ENCODE peak calls at places on chromosomes 6 and 20, in four cellular contexts. T, Z, C and H are unnamed samples.

GRCh38 chr6:9699890-9700289 is 715.0 kb downstream of the TFAP2A start:
- DNase-seq in C (no peak), Z (no peak), T (no peak), H (no peak)

GRCh38 chr6:132466952-132467351 is 46.0 kb downstream of the STX7 start:
- DNase-seq in C (no peak), Z (no peak), T (no peak), H (no peak)

GRCh38 chr6:142523485-142523884 is 221.7 kb downstream of the ADGRG6 start:
- DNase-seq in Z (no peak), T (no peak), C (no peak), H (no peak)

GRCh38 chr20:62020935-62021701 is 44.6 kb downstream of the TAF4 start:
- DNase-seq in T (no peak), C (no peak), Z (peak), H (no peak)

GRCh38 chr6:111687652-111688051 is 82.0 kb upstream of the TRAF3IP2 start:
- DNase-seq in C (no peak), T (no peak), Z (peak), H (no peak)

GRCh38 chr6:30325873-30326445 is 768 bp upstream of the TRIM39 start:
- DNase-seq in C (peak), Z (peak), T (no peak), H (no peak)

GRCh38 chr6:32973144-32973854 is 4.9 kb downstream of the BRD2 start:
- DNase-seq in T (peak), C (no peak), Z (peak), H (no peak)

GRCh38 chr6:2748183-2748582 is 2.5 kb downstream of the MYLK4 start:
- DNase-seq in C (no peak), Z (no peak), T (no peak), H (no peak)

GRCh38 chr20:33158637-33159385 is 9.1 kb upstream of the BPIFA2 start:
- DNase-seq in Z (no peak), T (no peak), C (no peak), H (no peak)

GRCh38 chr20:24560571-24561485 is 91.4 kb downstream of the SYNDIG1 start:
- DNase-seq in C (no peak), Z (no peak), T (no peak), H (no peak)

GRCh38 chr6:117145940-117146339 is 119.4 kb upstream of the VGLL2 start:
- DNase-seq in Z (no peak), T (no peak), C (no peak), H (no peak)

GRCh38 chr6:165439928-165440554 is 130.6 kb upstream of the C6orf118 start:
- DNase-seq in C (no peak), T (peak), Z (peak), H (peak)

GRCh38 chr6:111101987-111102386 is 14.7 kb downstream of the SLC16A10 start:
- DNase-seq in Z (no peak), C (no peak), T (no peak), H (no peak)

GRCh38 chr6:42047790-42048405 is 2.4 kb upstream of the TAF8 start:
- DNase-seq in C (no peak), T (no peak), Z (no peak), H (no peak)

DNA sequence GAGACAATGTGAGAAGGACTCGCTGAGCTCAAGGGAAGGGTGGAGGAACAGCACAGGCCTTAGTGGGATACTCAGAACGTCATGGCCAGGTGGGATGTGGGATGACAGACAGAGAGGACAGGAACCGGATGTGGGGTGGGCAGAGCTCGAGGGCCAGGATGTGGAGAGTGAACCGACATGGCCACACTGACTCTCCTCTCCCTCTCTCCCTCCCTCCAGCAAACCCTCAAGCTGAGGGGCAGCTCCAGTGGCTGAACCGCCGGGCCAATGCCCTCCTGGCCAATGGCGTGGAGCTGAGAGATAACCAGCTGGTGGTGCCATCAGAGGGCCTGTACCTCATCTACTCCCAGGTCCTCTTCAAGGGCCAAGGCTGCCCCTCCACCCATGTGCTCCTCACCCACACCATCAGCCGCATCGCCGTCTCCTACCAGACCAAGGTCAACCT is 1.6 kb downstream of the TNF start:
- DNase-seq in T (no peak), Z (no peak), C (no peak), H (no peak)
- TF ChIP-seq CHD4 in T (no peak), Z (no peak), C (no peak), H (no peak)

GRCh38 chr6:150580489-150580888 is 19.2 kb upstream of the PLEKHG1 start:
- DNase-seq in Z (no peak), T (no peak), C (no peak), H (no peak)

GRCh38 chr6:150576651-150577226 is 22.9 kb upstream of the PLEKHG1 start:
- DNase-seq in Z (no peak), T (no peak), C (no peak), H (no peak)

GRCh38 chr6:150584065-150584464 is 15.6 kb upstream of the PLEKHG1 start:
- DNase-seq in T (no peak), Z (no peak), C (no peak), H (no peak)

GRCh38 chr6:150575840-150576239 is 23.8 kb upstream of the PLEKHG1 start:
- DNase-seq in C (no peak), Z (no peak), T (no peak), H (no peak)

DNA sequence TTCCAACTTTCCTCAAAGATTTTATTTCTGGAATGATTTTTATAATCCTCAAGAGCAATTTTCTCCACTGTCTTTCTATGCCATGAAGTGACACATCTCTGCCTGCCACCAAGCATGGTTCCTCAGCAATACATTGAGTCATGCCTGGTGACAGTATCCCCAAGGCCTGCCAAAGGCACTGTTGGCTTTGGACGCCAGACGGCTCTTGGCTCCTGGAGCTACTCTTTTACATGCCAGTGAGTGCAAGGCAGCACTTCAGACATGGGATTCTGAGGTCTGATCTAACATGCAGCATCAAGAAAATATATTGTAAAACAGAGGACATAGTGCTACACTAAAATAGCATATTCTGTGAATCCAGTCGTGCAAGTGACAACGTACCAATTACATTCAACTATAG is 20.1 kb upstream of the PLEKHG1 start:
- DNase-seq in C (no peak), T (no peak), Z (no peak), H (no peak)
- TF ChIP-seq CHD4 in C (no peak), T (no peak), Z (no peak), H (no peak)

GRCh38 chr6:43391448-43392031 is 22.1 kb upstream of the ZNF318 start:
- DNase-seq in Z (peak), T (no peak), C (no peak), H (no peak)
- TF ChIP-seq CHD4 in Z (no peak), T (no peak), C (no peak), H (no peak)

GRCh38 chr6:13238017-13238416 is 90.3 kb downstream of the TBC1D7 start:
- DNase-seq in Z (no peak), C (no peak), T (no peak), H (no peak)

GRCh38 chr6:13235339-13235738 is 93.0 kb downstream of the TBC1D7 start:
- DNase-seq in T (no peak), Z (no peak), C (no peak), H (no peak)

GRCh38 chr6:13233106-13233505 is 95.2 kb downstream of the TBC1D7 start:
- DNase-seq in C (no peak), Z (no peak), T (no peak), H (no peak)

GRCh38 chr6:13237318-13237717 is 91.0 kb downstream of the TBC1D7 start:
- DNase-seq in C (no peak), Z (no peak), T (no peak), H (no peak)

DNA sequence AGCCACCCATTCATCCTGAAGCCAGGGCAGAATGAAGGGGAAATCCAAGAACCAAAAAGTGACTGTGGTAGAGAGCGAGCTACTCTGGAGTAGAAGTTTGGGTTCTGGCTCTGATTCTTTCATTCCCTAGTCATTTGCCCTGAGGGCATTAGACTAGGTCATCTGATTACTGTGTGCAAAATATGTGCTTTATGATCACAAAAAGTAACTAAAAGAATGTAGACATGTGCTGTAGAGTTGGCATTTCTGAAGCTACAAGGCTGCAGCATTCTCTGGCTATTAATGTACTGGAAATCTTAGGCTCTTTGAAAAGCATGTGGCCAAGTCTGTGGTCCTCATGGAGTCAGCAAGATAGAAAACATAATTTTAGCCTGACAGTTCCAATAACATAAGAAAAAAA is 94.2 kb downstream of the TBC1D7 start:
- DNase-seq in Z (no peak), T (no peak), C (no peak), H (no peak)
- TF ChIP-seq CHD4 in Z (no peak), T (no peak), C (no peak), H (no peak)

DNA sequence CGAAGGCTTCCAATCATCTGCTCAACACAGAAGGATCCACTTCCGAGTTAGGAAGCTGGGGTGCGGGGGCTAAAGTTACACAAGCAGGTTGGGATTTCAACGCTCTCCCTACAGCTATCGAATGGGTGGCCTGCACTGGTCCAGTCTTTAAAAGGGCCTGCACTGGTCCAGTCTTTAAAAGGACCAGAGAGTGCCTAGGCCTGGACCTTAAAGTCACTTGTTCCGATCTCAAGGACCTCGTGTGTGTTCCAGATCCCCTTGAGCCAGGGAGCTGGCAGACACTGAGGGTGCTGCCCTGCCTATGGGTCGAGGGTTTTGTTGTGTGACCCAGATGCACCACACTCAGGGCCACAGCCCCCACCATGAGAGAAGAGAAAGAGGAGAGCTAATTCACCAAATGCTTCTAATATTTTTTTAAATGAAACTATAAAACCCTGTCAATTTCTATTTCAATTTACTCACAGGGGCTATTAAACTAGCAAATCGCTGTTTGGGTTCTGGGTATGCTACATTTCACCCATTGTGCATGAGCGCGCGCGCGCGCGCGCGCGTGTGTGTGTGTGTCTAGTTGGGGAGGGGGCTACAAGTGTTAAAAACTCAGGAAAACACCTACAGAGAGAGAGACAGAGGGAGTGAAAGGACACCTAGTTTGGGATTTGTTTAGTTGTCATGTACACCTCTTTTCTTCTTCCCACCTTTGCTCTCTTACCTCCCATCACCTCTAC is 7.5 kb downstream of the TFAP2B start:
- DNase-seq in Z (no peak), C (no peak), T (no peak), H (no peak)
- TF ChIP-seq CHD4 in Z (no peak), C (no peak), T (no peak), H (no peak)

GRCh38 chr20:57648878-57649616 is 28.8 kb upstream of the ZBP1 start:
- DNase-seq in T (no peak), C (no peak), Z (no peak), H (no peak)

GRCh38 chr20:57649617-57650015 is 29.4 kb upstream of the ZBP1 start:
- DNase-seq in Z (no peak), C (no peak), T (no peak), H (no peak)

GRCh38 chr20:57651977-57652864 is 32.0 kb upstream of the ZBP1 start:
- DNase-seq in T (no peak), Z (no peak), C (no peak), H (no peak)

GRCh38 chr20:57650266-57650665 is 30.0 kb upstream of the ZBP1 start:
- DNase-seq in T (no peak), Z (no peak), C (no peak), H (no peak)

GRCh38 chr20:57650756-57651483 is 30.7 kb upstream of the ZBP1 start:
- DNase-seq in C (no peak), Z (no peak), T (no peak), H (no peak)
- TF ChIP-seq CHD4 in C (no peak), Z (no peak), T (no peak), H (no peak)

GRCh38 chr6:144528605-144529425 is 243.7 kb downstream of the UTRN start:
- DNase-seq in Z (peak), T (no peak), C (no peak), H (no peak)
- TF ChIP-seq CHD4 in Z (no peak), T (no peak), C (no peak), H (no peak)

GRCh38 chr6:69145062-69145461 is 510.0 kb downstream of the ADGRB3 start:
- DNase-seq in Z (no peak), C (no peak), T (no peak), H (no peak)
- TF ChIP-seq CHD4 in Z (no peak), C (no peak), T (no peak), H (no peak)

GRCh38 chr20:19688031-19688806 is 69.8 kb upstream of the RIN2 start:
- DNase-seq in C (no peak), Z (peak), T (peak), H (peak)
- TF ChIP-seq CHD4 in C (no peak), Z (no peak), T (no peak), H (no peak)

DNA sequence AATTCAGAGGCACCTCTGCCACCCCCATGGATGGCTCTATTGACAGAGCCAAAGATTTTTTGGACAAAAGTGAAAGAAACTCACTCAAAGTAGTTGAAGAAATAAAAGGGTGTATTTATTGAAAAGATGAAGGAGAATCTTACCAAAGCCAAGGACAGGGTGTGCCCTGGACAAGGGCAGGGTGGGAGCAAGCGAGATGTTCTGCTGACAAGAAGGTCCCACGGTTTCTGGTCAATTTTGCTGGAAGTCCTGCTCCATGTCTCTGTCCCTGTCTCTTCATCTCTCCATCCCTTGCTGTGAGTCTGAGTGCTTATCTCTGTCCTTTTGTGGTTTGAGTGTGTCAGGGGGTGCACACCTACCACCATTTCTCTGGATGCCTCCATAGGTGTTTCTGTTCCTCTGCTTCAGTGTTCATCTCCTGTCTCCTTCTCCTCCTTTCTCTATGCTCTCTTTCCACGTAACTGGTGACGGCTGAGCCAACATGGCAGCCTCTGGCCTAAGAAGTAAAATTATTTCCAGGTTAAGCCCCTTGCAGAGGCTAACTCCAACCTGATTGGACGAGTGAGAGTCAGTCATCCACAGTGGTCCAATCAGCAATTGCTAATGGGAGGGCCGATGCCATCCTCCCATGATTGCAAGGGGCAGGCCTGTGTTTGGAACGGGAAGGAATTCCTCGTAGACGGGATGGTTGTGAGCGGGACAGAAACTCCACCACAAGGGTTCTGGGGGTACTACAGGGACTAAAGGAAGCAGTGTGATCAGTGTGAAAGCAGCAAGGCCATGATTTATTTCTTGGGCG is 502.1 kb upstream of the CDH4 start:
- DNase-seq in Z (peak), T (no peak), C (no peak), H (no peak)
- TF ChIP-seq CHD4 in Z (no peak), T (no peak), C (no peak), H (no peak)